ENCODE peak calls at places on chromosomes 11 and 22, in four cellular contexts. S, O, Y and J are unnamed samples.

GRCh38 chr11:26079966-26080365 is 252.0 kb upstream of the ANO3 start:
- DNase-seq in S (no peak), O (no peak), Y (no peak), J (no peak)

GRCh38 chr22:22814666-22815396 is 72.8 kb upstream of the IGLL5 start:
- DNase-seq in S (no peak), O (no peak), Y (no peak), J (no peak)

GRCh38 chr11:2295971-2296912 is 5.5 kb downstream of the C11orf21 start:
- DNase-seq in S (no peak), O (no peak), Y (no peak), J (peak; percentile 47)

GRCh38 chr22:33884829-33885228 is 35.4 kb downstream of the LARGE1 start:
- DNase-seq in S (no peak), O (no peak), Y (no peak), J (no peak)

GRCh38 chr22:48372395-48372794 is 1455.3 kb downstream of the BRD1 start:
- DNase-seq in S (no peak), O (no peak), Y (no peak), J (peak; percentile 27)

GRCh38 chr11:61679301-61679700 is 890 bp upstream of the DAGLA start:
- DNase-seq in S (no peak), O (no peak), Y (no peak), J (no peak)

GRCh38 chr11:126163074-126163700 is 48.3 kb downstream of the RPUSD4 start:
- DNase-seq in S (no peak), O (peak; percentile 92), Y (no peak), J (no peak)

GRCh38 chr11:384511-384910 is 9.5 kb upstream of the PKP3 start:
- DNase-seq in S (no peak), O (no peak), Y (no peak), J (no peak)

GRCh38 chr11:109644158-109644557 is 222.2 kb downstream of the C11orf87 start:
- DNase-seq in S (no peak), O (no peak), Y (no peak), J (no peak)

GRCh38 chr11:77166021-77166420 is 38.0 kb downstream of the MYO7A start:
- DNase-seq in S (no peak), O (no peak), Y (no peak), J (no peak)

GRCh38 chr22:48489551-48490512 is 1337.8 kb downstream of the BRD1 start:
- DNase-seq in S (no peak), O (peak; percentile 11), Y (peak; percentile 34), J (no peak)

GRCh38 chr22:22061085-22062077 is 78.8 kb upstream of the TOP3B start:
- DNase-seq in S (no peak), O (peak; percentile 86), Y (no peak), J (no peak)

GRCh38 chr11:63564056-63564784 is 1.0 kb upstream of the PLAAT2 start:
- DNase-seq in S (no peak), O (no peak), Y (peak; percentile 90), J (no peak)

GRCh38 chr11:250740-251299 is 14.0 kb downstream of the PSMD13 start:
- DNase-seq in S (peak; percentile 70), O (peak; percentile 59), Y (peak; percentile 57), J (peak; percentile 87)

GRCh38 chr22:37751449-37752188 is 54.8 kb downstream of the TRIOBP start:
- DNase-seq in S (no peak), O (no peak), Y (no peak), J (no peak)

GRCh38 chr22:43782448-43782847 is 29.7 kb downstream of the EFCAB6 start:
- DNase-seq in S (no peak), O (no peak), Y (no peak), J (no peak)

GRCh38 chr11:65639623-65640482 is 2.0 kb downstream of the SIPA1 start:
- DNase-seq in S (peak; percentile 67), O (no peak), Y (no peak), J (peak; percentile 64)

GRCh38 chr22:50532824-50533344 is 3.1 kb upstream of the TYMP start:
- DNase-seq in S (no peak), O (no peak), Y (no peak), J (no peak)
- H3K27ac ChIP-seq in S (peak overlapping the region; percentile 98), O (no peak overlapping the region), Y (no peak overlapping the region), J (no peak overlapping the region)

DNA sequence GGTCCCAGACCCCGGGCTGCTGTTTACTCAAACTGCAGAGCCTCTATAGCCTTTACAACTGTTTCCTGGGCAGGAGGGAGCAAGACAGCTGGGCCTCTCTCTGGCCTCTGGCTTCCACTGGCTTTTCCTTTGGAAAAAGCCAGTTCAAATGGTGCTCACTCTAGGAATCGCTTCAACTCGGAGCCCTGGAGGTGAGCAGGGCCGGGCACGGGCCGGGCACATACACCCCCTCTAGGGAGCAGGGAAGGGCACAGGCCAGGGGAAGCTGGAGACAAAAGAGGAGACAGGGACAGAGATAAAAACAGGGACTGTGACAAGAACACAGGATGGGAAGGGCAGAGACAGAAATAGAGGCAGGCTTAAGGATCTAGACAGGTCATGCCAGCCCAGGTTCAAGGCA is 839 bp downstream of the IRAG1 start:
- DNase-seq in S (no peak), O (no peak), Y (no peak), J (no peak)
- H3K4me1 ChIP-seq in S (peaks cover 21% of the 10 kb centered on the region), O (peaks cover 26% of the 10 kb centered on the region), Y (no peaks in the 10 kb centered on the region), J (no peaks in the 10 kb centered on the region)

GRCh38 chr11:11163256-11163655 is 189.8 kb downstream of the CSNK2A3 start:
- DNase-seq in S (no peak), O (no peak), Y (no peak), J (no peak)
- TF ChIP-seq CTCF in S (no peak), O (no peak), Y (no peak), J (no peak)

GRCh38 chr11:114111369-114112042 is 52.0 kb downstream of the ZBTB16 start:
- DNase-seq in S (no peak), O (peak; percentile 95), Y (no peak), J (no peak)

GRCh38 chr11:114110948-114111347 is 51.4 kb downstream of the ZBTB16 start:
- DNase-seq in S (no peak), O (peak; percentile 76), Y (no peak), J (no peak)

GRCh38 chr11:114109206-114110090 is 49.9 kb downstream of the ZBTB16 start:
- DNase-seq in S (no peak), O (no peak), Y (no peak), J (no peak)

GRCh38 chr11:114108501-114109205 is 49.1 kb downstream of the ZBTB16 start:
- DNase-seq in S (no peak), O (no peak), Y (no peak), J (no peak)

DNA sequence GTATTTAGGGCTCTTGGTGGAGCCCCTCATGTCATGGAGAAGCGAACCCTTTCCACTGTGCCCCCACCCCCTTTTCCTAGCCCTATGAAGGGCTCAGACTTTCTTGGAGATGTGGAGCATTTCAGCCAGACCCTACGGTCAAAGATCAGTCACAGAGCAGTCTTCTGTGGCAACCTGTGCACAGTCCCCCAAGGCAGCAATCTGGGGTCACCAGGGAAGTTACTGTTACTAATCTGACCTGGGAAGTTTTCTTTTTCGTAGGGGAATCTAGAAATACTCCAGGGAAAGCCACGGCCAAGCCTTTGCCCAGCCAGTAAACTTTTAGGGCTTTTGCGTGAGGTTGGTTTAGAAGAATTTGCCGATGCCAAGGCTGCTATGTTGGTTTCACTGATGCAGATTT is 50.6 kb downstream of the ZBTB16 start:
- DNase-seq in S (no peak), O (no peak), Y (no peak), J (no peak)
- H3K27ac ChIP-seq in S (peak overlapping the region; percentile 53), O (no peak overlapping the region), Y (no peak overlapping the region), J (no peak overlapping the region)

GRCh38 chr11:8086571-8086970 is 5.6 kb downstream of the TUB start:
- DNase-seq in S (no peak), O (no peak), Y (no peak), J (no peak)
- H3K4me1 ChIP-seq in S (no peaks in the 10 kb centered on the region), O (no peaks in the 10 kb centered on the region), Y (no peaks in the 10 kb centered on the region), J (peaks cover 6% of the 10 kb centered on the region)

DNA sequence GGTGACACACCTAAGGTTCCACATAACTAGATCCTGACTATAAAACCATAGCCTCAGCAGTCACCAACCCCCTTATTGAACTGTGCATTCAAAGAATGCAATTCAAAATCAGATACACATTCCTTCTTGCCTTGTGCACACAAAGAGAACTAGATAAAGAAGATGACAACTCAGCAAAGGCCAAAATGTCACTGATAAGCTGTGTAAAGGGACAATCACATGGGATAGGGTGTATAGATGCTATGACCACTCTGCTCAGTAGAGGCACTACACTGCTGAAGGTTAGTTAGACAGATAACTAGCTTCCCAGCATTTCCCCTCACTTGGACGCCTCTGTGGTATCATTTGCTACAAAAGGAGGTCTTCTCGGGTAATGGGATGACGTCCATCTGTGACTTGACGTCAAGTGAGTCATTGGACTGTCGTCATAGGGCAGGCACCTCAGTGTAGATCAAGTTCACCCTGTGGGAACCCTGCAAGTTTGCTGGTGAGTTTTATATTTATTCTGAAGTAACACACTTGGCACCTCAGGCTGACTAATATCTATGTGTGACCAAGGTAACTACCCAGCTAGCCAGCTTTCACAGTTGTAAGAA is 425.0 kb upstream of the CCDC90B start:
- DNase-seq in S (no peak), O (no peak), Y (no peak), J (no peak)
- TF ChIP-seq CTCF in S (no peak), O (no peak), Y (no peak), J (no peak)

DNA sequence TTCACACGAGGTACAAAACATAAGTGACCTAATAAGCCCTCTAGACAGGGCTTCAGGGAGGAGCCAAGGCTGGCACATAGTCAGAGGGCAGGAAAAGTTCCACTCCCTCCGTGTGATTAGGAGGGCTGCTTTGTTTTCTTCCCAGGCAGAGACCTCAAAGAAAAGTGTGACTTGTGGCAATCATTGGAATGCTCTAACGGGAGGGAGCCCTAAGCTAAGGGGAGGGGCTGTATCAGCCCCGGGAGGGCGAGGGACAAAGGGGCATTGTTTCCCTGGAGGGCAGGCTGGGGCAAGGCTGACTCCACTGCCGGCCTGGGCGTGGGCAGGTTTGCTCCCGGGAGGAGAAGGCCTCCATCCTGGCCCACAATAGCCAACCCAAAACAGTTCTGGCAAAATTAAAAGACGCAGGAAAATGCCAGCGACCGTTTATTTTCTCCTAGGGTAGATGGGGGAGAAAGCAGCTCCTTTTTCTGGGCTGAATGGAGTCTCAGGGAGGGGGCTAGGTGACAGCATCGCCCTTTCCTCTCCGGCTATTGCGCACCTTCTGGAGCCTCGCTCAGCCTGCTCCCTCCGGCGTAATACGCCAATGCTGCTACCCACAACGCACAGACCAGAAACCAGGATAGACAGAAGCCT is 60.1 kb downstream of the ENDOD1 start:
- DNase-seq in S (peak; percentile 57), O (no peak), Y (no peak), J (no peak)
- H3K27ac ChIP-seq in S (peak overlapping the region; percentile 86), O (no peak overlapping the region), Y (no peak overlapping the region), J (no peak overlapping the region)